ENCODE peak calls at places on chromosomes 7 and 10, in eight cellular contexts. Q is stimulated activated CD4-positive, alpha-beta T cell treated with anti-CD3 and anti-CD28 coated beads, Interleukin-12 subunit alpha, Interleukin-12 subunit beta, amount 100 ng/mL, for 4 hours; J is left colon; T is MM.1S; K is stimulated activated CD8-positive, alpha-beta memory T cell treated with anti-CD3 and anti-CD28 coated beads, Interleukin-4, amount 100 ng/mL, for 1 hour; S is NCI-H2081; V is kidney epithelial cell; G is suprapubic skin. D is an unnamed sample.
A peak's percentile ranks its signal among the peaks of the same experiment; 100 is the strongest.

GRCh38 chr7:12583922-12584321 is 13.4 kb downstream of the SCIN start:
- DNase-seq in Q (no peak), J (no peak), T (no peak), K (no peak), S (no peak), V (no peak), G (no peak), D (no peak)

GRCh38 chr10:102395677-102396197 is at the start of gene NFKB2:
- DNase-seq in Q (no peak), J (no peak), T (peak; percentile 35), K (no peak), S (no peak), V (no peak), G (no peak), D (no peak)

GRCh38 chr7:115754226-115754625 is 276.3 kb downstream of the TFEC start:
- DNase-seq in Q (no peak), J (no peak), T (no peak), K (no peak), S (no peak), V (no peak), G (no peak), D (no peak)

GRCh38 chr10:122344741-122345258 is 29.7 kb upstream of the PLEKHA1 start:
- DNase-seq in Q (no peak), J (peak; percentile 41), T (no peak), K (no peak), S (no peak), V (no peak), G (no peak), D (no peak)

GRCh38 chr10:48477181-48477580 is 127.7 kb downstream of the ARHGAP22 start:
- DNase-seq in Q (no peak), J (no peak), T (no peak), K (no peak), S (no peak), V (no peak), G (no peak), D (no peak)

GRCh38 chr10:131121511-131122035 is 189.9 kb downstream of the TCERG1L start:
- DNase-seq in Q (no peak), J (no peak), T (no peak), K (no peak), S (no peak), V (no peak), G (no peak), D (no peak)

GRCh38 chr10:132593900-132594876 is 56.6 kb downstream of the INPP5A start:
- DNase-seq in Q (no peak), J (no peak), T (no peak), K (no peak), S (no peak), V (no peak), G (no peak), D (no peak)

GRCh38 chr7:74454059-74454947 is 597 bp downstream of the GTF2IRD1 start:
- DNase-seq in Q (peak; percentile 17), J (peak; percentile 31), T (no peak), K (no peak), S (peak; percentile 49), V (no peak), G (no peak), D (peak; percentile 78)

GRCh38 chr7:147803625-147804024 is 786.9 kb upstream of the C7orf33 start:
- DNase-seq in Q (no peak), J (no peak), T (no peak), K (no peak), S (peak; percentile 71), V (no peak), G (no peak), D (peak; percentile 86)

GRCh38 chr7:139669106-139670061 is 108.4 kb downstream of the HIPK2 start:
- DNase-seq in Q (no peak), J (no peak), T (no peak), K (no peak), S (no peak), V (no peak), G (no peak), D (no peak)

D was measured in NCI-H82.